ENCODE peak calls at places on chromosomes 3 and 15, in ten cellular contexts. One of them, this sample, is unnamed.

GRCh38 chr15:68364028-68364659 is 67.8 kb downstream of the ITGA11 start:
- DNase-seq in fibroblast of pulmonary artery: peak
- DNase-seq in stomach: no peak
- DNase-seq in esophagus squamous epithelium: no peak
- DNase-seq in fibroblast of lung: peak
- DNase-seq in glutamatergic neuron: no peak
- DNase-seq in tibial nerve: no peak
- DNase-seq in astrocyte of the spinal cord: no peak
- DNase-seq in uterus: no peak
- DNase-seq in endothelial cell: no peak
- DNase-seq in this sample: no peak

GRCh38 chr3:23406576-23406975 is 203.4 kb downstream of the UBE2E2 start:
- DNase-seq in endothelial cell: no peak
- DNase-seq in fibroblast of pulmonary artery: no peak
- DNase-seq in uterus: no peak
- DNase-seq in esophagus squamous epithelium: no peak
- DNase-seq in astrocyte of the spinal cord: peak
- DNase-seq in tibial nerve: no peak
- DNase-seq in stomach: no peak
- DNase-seq in glutamatergic neuron: no peak
- DNase-seq in fibroblast of lung: no peak
- DNase-seq in this sample: no peak

GRCh38 chr3:10334042-10334441 is 13.1 kb upstream of the SEC13 start:
- DNase-seq in fibroblast of lung: no peak
- DNase-seq in glutamatergic neuron: no peak
- DNase-seq in esophagus squamous epithelium: no peak
- DNase-seq in astrocyte of the spinal cord: no peak
- DNase-seq in tibial nerve: no peak
- DNase-seq in endothelial cell: no peak
- DNase-seq in uterus: no peak
- DNase-seq in stomach: no peak
- DNase-seq in fibroblast of pulmonary artery: no peak
- DNase-seq in this sample: no peak

GRCh38 chr3:143824675-143825074 is 23.6 kb downstream of the SLC9A9 start:
- DNase-seq in fibroblast of lung: no peak
- DNase-seq in glutamatergic neuron: no peak
- DNase-seq in tibial nerve: no peak
- DNase-seq in stomach: no peak
- DNase-seq in esophagus squamous epithelium: no peak
- DNase-seq in fibroblast of pulmonary artery: no peak
- DNase-seq in uterus: no peak
- DNase-seq in endothelial cell: no peak
- DNase-seq in astrocyte of the spinal cord: no peak
- DNase-seq in this sample: no peak

GRCh38 chr3:128618398-128618726 is 32.3 kb downstream of the RPN1 start:
- DNase-seq in fibroblast of pulmonary artery: no peak
- DNase-seq in astrocyte of the spinal cord: no peak
- DNase-seq in fibroblast of lung: no peak
- DNase-seq in stomach: no peak
- DNase-seq in glutamatergic neuron: no peak
- DNase-seq in esophagus squamous epithelium: no peak
- DNase-seq in tibial nerve: no peak
- DNase-seq in endothelial cell: no peak
- DNase-seq in uterus: no peak
- DNase-seq in this sample: no peak

GRCh38 chr3:143263844-143264243 is 144.3 kb downstream of the CHST2 start:
- DNase-seq in uterus: no peak
- DNase-seq in tibial nerve: no peak
- DNase-seq in fibroblast of lung: no peak
- DNase-seq in esophagus squamous epithelium: no peak
- DNase-seq in glutamatergic neuron: no peak
- DNase-seq in astrocyte of the spinal cord: no peak
- DNase-seq in endothelial cell: no peak
- DNase-seq in fibroblast of pulmonary artery: no peak
- DNase-seq in stomach: no peak
- DNase-seq in this sample: no peak

GRCh38 chr15:62618432-62618831 is 424.1 kb upstream of the TPM1 start:
- DNase-seq in endothelial cell: no peak
- DNase-seq in fibroblast of pulmonary artery: peak
- DNase-seq in tibial nerve: no peak
- DNase-seq in stomach: no peak
- DNase-seq in glutamatergic neuron: no peak
- DNase-seq in fibroblast of lung: peak
- DNase-seq in astrocyte of the spinal cord: peak
- DNase-seq in uterus: no peak
- DNase-seq in esophagus squamous epithelium: no peak
- DNase-seq in this sample: no peak

GRCh38 chr3:172716476-172716875 is 5.6 kb upstream of the NCEH1 start:
- DNase-seq in endothelial cell: no peak
- DNase-seq in fibroblast of lung: no peak
- DNase-seq in glutamatergic neuron: no peak
- DNase-seq in tibial nerve: peak
- DNase-seq in astrocyte of the spinal cord: no peak
- DNase-seq in stomach: no peak
- DNase-seq in esophagus squamous epithelium: no peak
- DNase-seq in fibroblast of pulmonary artery: no peak
- DNase-seq in uterus: no peak
- DNase-seq in this sample: no peak

GRCh38 chr3:43691120-43692002 is 623 bp downstream of the ABHD5 start:
- DNase-seq in stomach: peak
- DNase-seq in tibial nerve: peak
- DNase-seq in astrocyte of the spinal cord: peak
- DNase-seq in fibroblast of pulmonary artery: peak
- DNase-seq in fibroblast of lung: peak
- DNase-seq in endothelial cell: peak
- DNase-seq in esophagus squamous epithelium: no peak
- DNase-seq in glutamatergic neuron: peak
- DNase-seq in uterus: peak
- DNase-seq in this sample: peak

GRCh38 chr15:74541494-74542191 is 623 bp downstream of the ARID3B start:
- DNase-seq in stomach: peak
- DNase-seq in astrocyte of the spinal cord: peak
- DNase-seq in fibroblast of pulmonary artery: peak
- DNase-seq in glutamatergic neuron: peak
- DNase-seq in endothelial cell: peak
- DNase-seq in tibial nerve: peak
- DNase-seq in esophagus squamous epithelium: peak
- DNase-seq in fibroblast of lung: peak
- DNase-seq in uterus: peak
- DNase-seq in this sample: no peak

GRCh38 chr15:74542192-74543042 is 1.4 kb downstream of the ARID3B start:
- DNase-seq in endothelial cell: no peak
- DNase-seq in glutamatergic neuron: no peak
- DNase-seq in uterus: no peak
- DNase-seq in fibroblast of lung: no peak
- DNase-seq in stomach: no peak
- DNase-seq in tibial nerve: no peak
- DNase-seq in fibroblast of pulmonary artery: no peak
- DNase-seq in astrocyte of the spinal cord: peak
- DNase-seq in esophagus squamous epithelium: no peak
- DNase-seq in this sample: no peak

GRCh38 chr15:74545061-74545460 is 4.0 kb downstream of the ARID3B start:
- DNase-seq in stomach: no peak
- DNase-seq in endothelial cell: no peak
- DNase-seq in astrocyte of the spinal cord: no peak
- DNase-seq in fibroblast of lung: no peak
- DNase-seq in tibial nerve: no peak
- DNase-seq in fibroblast of pulmonary artery: no peak
- DNase-seq in glutamatergic neuron: no peak
- DNase-seq in uterus: no peak
- DNase-seq in esophagus squamous epithelium: no peak
- DNase-seq in this sample: no peak

GRCh38 chr15:74543043-74543422 is 2.0 kb downstream of the ARID3B start:
- DNase-seq in uterus: no peak
- DNase-seq in stomach: no peak
- DNase-seq in endothelial cell: no peak
- DNase-seq in fibroblast of lung: no peak
- DNase-seq in glutamatergic neuron: no peak
- DNase-seq in astrocyte of the spinal cord: no peak
- DNase-seq in esophagus squamous epithelium: no peak
- DNase-seq in tibial nerve: no peak
- DNase-seq in fibroblast of pulmonary artery: no peak
- DNase-seq in this sample: no peak

DNA sequence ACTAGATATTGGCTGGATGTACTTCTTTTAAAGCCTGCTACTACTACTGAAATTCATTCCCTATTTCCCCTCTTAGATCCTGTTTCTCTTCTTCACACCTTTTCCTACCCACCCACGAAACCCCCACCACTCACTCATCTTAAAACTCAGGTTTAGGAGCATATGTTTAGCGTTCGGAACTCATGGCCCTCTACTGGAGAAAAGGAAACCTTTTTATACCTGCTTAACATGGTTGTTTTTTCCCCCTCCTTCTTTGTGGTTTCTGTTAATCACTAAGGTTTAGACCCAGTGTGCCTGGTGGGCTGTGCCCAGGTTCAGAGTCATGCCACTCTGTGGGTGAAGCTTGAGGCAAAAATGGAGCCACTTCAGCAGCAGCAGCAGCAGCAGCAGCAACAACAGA is 2.6 kb downstream of the ARID3B start:
- DNase-seq in fibroblast of lung: no peak
- DNase-seq in endothelial cell: no peak
- DNase-seq in glutamatergic neuron: no peak
- DNase-seq in fibroblast of pulmonary artery: no peak
- DNase-seq in stomach: no peak
- DNase-seq in astrocyte of the spinal cord: no peak
- DNase-seq in uterus: no peak
- DNase-seq in tibial nerve: no peak
- DNase-seq in esophagus squamous epithelium: no peak
- DNase-seq in this sample: no peak
- TF ChIP-seq CTCF in fibroblast of lung: no peak
- TF ChIP-seq CTCF in endothelial cell: no peak
- TF ChIP-seq CTCF in glutamatergic neuron: no peak
- TF ChIP-seq CTCF in fibroblast of pulmonary artery: peak
- TF ChIP-seq CTCF in stomach: no peak
- TF ChIP-seq CTCF in astrocyte of the spinal cord: peak
- TF ChIP-seq CTCF in uterus: no peak
- TF ChIP-seq CTCF in tibial nerve: no peak
- TF ChIP-seq CTCF in esophagus squamous epithelium: peak
- TF ChIP-seq CTCF in this sample: peak

DNA sequence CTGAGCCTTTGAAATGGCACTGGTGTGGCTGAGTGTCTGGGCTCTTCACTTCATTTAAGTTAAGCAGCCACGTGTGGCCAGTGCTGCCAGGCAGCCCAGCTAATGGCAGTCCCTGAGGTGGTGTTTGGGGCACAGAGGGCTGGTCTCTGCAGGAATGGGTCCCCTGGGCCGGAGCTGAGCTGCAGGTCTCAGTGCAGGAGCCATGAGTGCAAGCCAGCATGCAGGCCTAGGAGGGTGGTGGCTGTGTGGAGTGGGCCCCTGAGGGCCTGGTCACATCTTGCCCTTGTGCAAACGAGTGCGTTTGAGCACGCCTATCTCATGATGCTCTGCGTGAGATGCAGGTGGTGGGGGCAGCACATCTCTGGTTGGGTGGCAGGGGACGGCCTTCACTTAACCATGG is 48.9 kb downstream of the PLXNA1 start:
- DNase-seq in esophagus squamous epithelium: no peak
- DNase-seq in stomach: no peak
- DNase-seq in fibroblast of pulmonary artery: no peak
- DNase-seq in glutamatergic neuron: no peak
- DNase-seq in astrocyte of the spinal cord: no peak
- DNase-seq in fibroblast of lung: no peak
- DNase-seq in tibial nerve: no peak
- DNase-seq in endothelial cell: no peak
- DNase-seq in uterus: no peak
- DNase-seq in this sample: no peak
- TF ChIP-seq CTCF in esophagus squamous epithelium: no peak
- TF ChIP-seq CTCF in stomach: no peak
- TF ChIP-seq CTCF in fibroblast of pulmonary artery: no peak
- TF ChIP-seq CTCF in glutamatergic neuron: no peak
- TF ChIP-seq CTCF in astrocyte of the spinal cord: no peak
- TF ChIP-seq CTCF in fibroblast of lung: no peak
- TF ChIP-seq CTCF in tibial nerve: no peak
- TF ChIP-seq CTCF in endothelial cell: no peak
- TF ChIP-seq CTCF in uterus: no peak
- TF ChIP-seq CTCF in this sample: no peak

DNA sequence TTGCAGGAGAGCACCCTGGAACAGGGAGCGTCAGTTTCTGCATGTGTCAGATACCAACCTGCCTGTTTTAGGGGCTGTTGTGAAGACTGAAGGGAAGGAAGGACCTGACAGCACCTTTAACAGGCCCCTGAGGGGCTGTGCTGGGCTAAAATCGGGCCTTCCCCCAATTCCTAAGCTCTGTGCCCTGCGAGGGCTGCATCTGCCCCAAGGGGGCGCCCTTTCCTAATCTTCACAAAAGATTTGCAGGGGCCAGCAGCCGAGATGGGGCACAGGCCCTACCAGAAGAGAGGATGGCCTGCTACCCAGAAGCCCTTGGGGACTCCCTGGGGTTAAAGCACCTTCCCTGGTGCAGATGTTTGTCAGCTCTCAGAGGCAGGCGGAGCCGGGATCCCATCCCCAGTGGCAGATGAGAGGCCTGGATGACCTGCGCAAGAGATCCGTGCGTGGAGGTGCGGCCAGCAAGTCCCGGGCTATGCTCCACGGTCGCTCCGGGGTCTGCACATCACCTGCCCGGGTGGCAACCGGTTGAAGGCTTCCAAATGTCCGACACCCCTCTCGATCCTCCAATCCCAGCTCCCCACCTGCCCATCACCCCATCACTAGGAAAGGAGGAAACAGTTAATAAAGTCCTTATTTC is 53.6 kb downstream of the RHCG start:
- DNase-seq in tibial nerve: no peak
- DNase-seq in endothelial cell: peak
- DNase-seq in fibroblast of lung: peak
- DNase-seq in fibroblast of pulmonary artery: peak
- DNase-seq in glutamatergic neuron: peak
- DNase-seq in astrocyte of the spinal cord: peak
- DNase-seq in stomach: peak
- DNase-seq in uterus: no peak
- DNase-seq in esophagus squamous epithelium: no peak
- DNase-seq in this sample: peak
- TF ChIP-seq CTCF in tibial nerve: no peak
- TF ChIP-seq CTCF in endothelial cell: peak
- TF ChIP-seq CTCF in fibroblast of lung: peak
- TF ChIP-seq CTCF in fibroblast of pulmonary artery: peak
- TF ChIP-seq CTCF in glutamatergic neuron: peak
- TF ChIP-seq CTCF in astrocyte of the spinal cord: peak
- TF ChIP-seq CTCF in stomach: no peak
- TF ChIP-seq CTCF in uterus: no peak
- TF ChIP-seq CTCF in esophagus squamous epithelium: peak
- TF ChIP-seq CTCF in this sample: peak

DNA sequence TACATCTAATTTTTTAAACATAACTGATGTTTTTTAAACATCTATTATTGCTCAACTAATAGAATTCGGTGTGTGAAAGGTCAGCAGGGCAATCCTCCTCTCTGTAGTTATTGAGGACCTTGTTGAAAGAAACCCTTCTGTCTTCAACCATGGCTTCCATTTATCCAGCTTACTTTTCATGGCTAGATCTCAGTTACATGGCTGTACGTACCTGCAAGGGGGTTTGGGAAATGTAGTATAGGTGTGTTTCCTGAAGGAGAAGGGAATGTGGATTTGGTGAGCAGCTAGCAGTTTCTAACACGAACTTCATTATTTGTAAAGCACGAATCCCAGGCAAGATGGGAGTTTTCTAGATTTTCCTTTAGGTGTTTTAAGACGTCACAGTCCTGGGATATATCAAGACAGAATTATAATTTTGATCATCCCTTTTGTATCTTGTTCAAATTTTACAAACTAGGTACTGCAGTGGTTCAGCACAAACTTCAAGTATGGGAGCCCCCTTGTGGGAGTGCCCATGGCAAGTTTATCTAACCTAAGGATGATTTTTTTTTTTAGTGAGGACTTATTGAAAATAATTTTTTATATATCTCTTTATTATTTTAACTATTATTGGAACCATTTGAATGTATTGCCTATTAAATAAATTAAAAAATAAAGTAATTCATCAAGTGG is 41.6 kb downstream of the FBXL2 start:
- DNase-seq in tibial nerve: no peak
- DNase-seq in astrocyte of the spinal cord: peak
- DNase-seq in stomach: no peak
- DNase-seq in endothelial cell: no peak
- DNase-seq in fibroblast of pulmonary artery: peak
- DNase-seq in fibroblast of lung: peak
- DNase-seq in glutamatergic neuron: no peak
- DNase-seq in esophagus squamous epithelium: no peak
- DNase-seq in uterus: no peak
- DNase-seq in this sample: no peak
- TF ChIP-seq CTCF in tibial nerve: no peak
- TF ChIP-seq CTCF in astrocyte of the spinal cord: peak
- TF ChIP-seq CTCF in stomach: no peak
- TF ChIP-seq CTCF in endothelial cell: peak
- TF ChIP-seq CTCF in fibroblast of pulmonary artery: peak
- TF ChIP-seq CTCF in fibroblast of lung: peak
- TF ChIP-seq CTCF in glutamatergic neuron: no peak
- TF ChIP-seq CTCF in esophagus squamous epithelium: no peak
- TF ChIP-seq CTCF in uterus: no peak
- TF ChIP-seq CTCF in this sample: no peak

This sample was measured in progenitor cell of endocrine pancreas.